ENCODE peak calls at places on chromosomes 2 and 18, in five cellular contexts. E is foreskin fibroblast, I is cardiac fibroblast, P is Panc1, G is adrenal gland. A is an unnamed sample.

GRCh38 chr2:128317186-128317897 is 1.3 kb downstream of the HS6ST1 start:
- DNase-seq in E (no peak), I (no peak), P (no peak), G (no peak), A (peak)

GRCh38 chr2:4140284-4140962 is 437.0 kb downstream of the DCDC2C start:
- DNase-seq in E (no peak), I (no peak), P (no peak), G (no peak), A (no peak)

GRCh38 chr2:47751856-47752414 is 31.0 kb upstream of the MSH6 start:
- DNase-seq in E (no peak), I (no peak), P (no peak), G (no peak), A (no peak)

GRCh38 chr2:60366178-60366577 is 187.3 kb downstream of the BCL11A start:
- DNase-seq in E (no peak), I (no peak), P (no peak), G (no peak), A (no peak)

GRCh38 chr2:65655000-65655399 is 222.6 kb upstream of the SPRED2 start:
- DNase-seq in E (no peak), I (no peak), P (no peak), G (no peak), A (no peak)

GRCh38 chr2:202023198-202023903 is 10.3 kb upstream of the FZD7 start:
- DNase-seq in E (no peak), I (no peak), P (no peak), G (no peak), A (no peak)

GRCh38 chr2:180705551-180705950 is 274.9 kb upstream of the UBE2E3 start:
- DNase-seq in E (peak), I (no peak), P (no peak), G (no peak), A (no peak)

GRCh38 chr2:146979746-146980145 is 865.1 kb upstream of the ACVR2A start:
- DNase-seq in E (no peak), I (no peak), P (no peak), G (no peak), A (no peak)

GRCh38 chr2:7982054-7982453 is 699.8 kb upstream of the ID2 start:
- DNase-seq in E (no peak), I (no peak), P (no peak), G (no peak), A (no peak)

GRCh38 chr2:239700946-239701345 is 300.1 kb upstream of the HDAC4 start:
- DNase-seq in E (no peak), I (no peak), P (no peak), G (no peak), A (no peak)

GRCh38 chr2:216888907-216889622 is 29.2 kb upstream of the TNP1 start:
- DNase-seq in E (no peak), I (no peak), P (no peak), G (no peak), A (no peak)

GRCh38 chr2:203783496-203784203 is 77.2 kb downstream of the CD28 start:
- DNase-seq in E (peak), I (peak), P (no peak), G (no peak), A (no peak)

GRCh38 chr2:70779911-70780580 is 10.4 kb downstream of the FIGLA start:
- DNase-seq in E (no peak), I (peak), P (no peak), G (no peak), A (no peak)

GRCh38 chr2:149383340-149383739 is 53.0 kb downstream of the LYPD6 start:
- DNase-seq in E (peak), I (peak), P (no peak), G (no peak), A (no peak)

GRCh38 chr2:200203381-200203827 is 103.1 kb upstream of the SPATS2L start:
- DNase-seq in E (peak), I (no peak), P (no peak), G (no peak), A (no peak)

GRCh38 chr2:6970976-6971480 is 53.8 kb downstream of the RNF144A start:
- DNase-seq in E (no peak), I (no peak), P (no peak), G (no peak), A (no peak)

GRCh38 chr2:120858764-120859525 is 123.3 kb downstream of the GLI2 start:
- DNase-seq in E (no peak), I (no peak), P (no peak), G (no peak), A (no peak)

GRCh38 chr18:57950542-57950941 is 93.5 kb upstream of the NEDD4L start:
- DNase-seq in E (no peak), I (no peak), P (no peak), G (no peak), A (no peak)

GRCh38 chr18:9802774-9803697 is 82.7 kb upstream of the TXNDC2 start:
- DNase-seq in E (no peak), I (peak), P (no peak), G (peak), A (no peak)

GRCh38 chr2:238240761-238241711 is 1.2 kb upstream of the HES6 start:
- DNase-seq in E (peak), I (no peak), P (no peak), G (peak), A (no peak)

GRCh38 chr18:60686142-60686541 is 313.6 kb upstream of the MC4R start:
- DNase-seq in E (no peak), I (no peak), P (no peak), G (no peak), A (no peak)

GRCh38 chr2:36952748-36953197 is 13.6 kb downstream of the STRN start:
- DNase-seq in E (no peak), I (no peak), P (no peak), G (no peak), A (no peak)

GRCh38 chr2:79935771-79936657 is 368.5 kb downstream of the LRRTM1 start:
- DNase-seq in E (peak), I (peak), P (peak), G (peak), A (no peak)

GRCh38 chr2:132670961-132671781 is 1.2 kb upstream of the LYPD1 start:
- DNase-seq in E (peak), I (peak), P (no peak), G (no peak), A (no peak)

GRCh38 chr18:44887227-44887631 is 206.5 kb downstream of the SETBP1 start:
- DNase-seq in E (peak), I (peak), P (no peak), G (no peak), A (no peak)

GRCh38 chr18:7950380-7951143 is 383.4 kb downstream of the PTPRM start:
- DNase-seq in E (peak), I (peak), P (no peak), G (no peak), A (no peak)

GRCh38 chr2:197986977-197987376 is 182.6 kb downstream of the PLCL1 start:
- DNase-seq in E (peak), I (no peak), P (no peak), G (no peak), A (no peak)

GRCh38 chr2:8515390-8515761 is 166.5 kb upstream of the ID2 start:
- DNase-seq in E (no peak), I (no peak), P (no peak), G (peak), A (peak)

GRCh38 chr2:40227200-40227599 is 224.7 kb downstream of the SLC8A1 start:
- DNase-seq in E (no peak), I (no peak), P (no peak), G (no peak), A (no peak)

GRCh38 chr2:231795525-231796327 is 9.5 kb downstream of the COPS7B start:
- DNase-seq in E (peak), I (peak), P (peak), G (peak), A (no peak)

GRCh38 chr2:241867776-241868420 is 1.6 kb upstream of the RTP5 start:
- DNase-seq in E (no peak), I (no peak), P (no peak), G (no peak), A (no peak)

GRCh38 chr2:10835052-10835970 is 22.7 kb upstream of the PDIA6 start:
- DNase-seq in E (no peak), I (peak), P (no peak), G (peak), A (peak)

GRCh38 chr2:63189026-63189425 is 138.4 kb downstream of the OTX1 start:
- DNase-seq in E (peak), I (peak), P (peak), G (peak), A (no peak)

GRCh38 chr2:50930726-50931125 is 101.2 kb downstream of the NRXN1 start:
- DNase-seq in E (no peak), I (no peak), P (no peak), G (no peak), A (no peak)

GRCh38 chr2:232843860-232844259 is 26.2 kb upstream of the SNORC start:
- DNase-seq in E (no peak), I (no peak), P (no peak), G (no peak), A (no peak)
- TF ChIP-seq CTCF in E (peak), I (no peak), P (peak), G (no peak), A (no peak)

GRCh38 chr2:136801628-136802027 is 36.3 kb downstream of the THSD7B start:
- DNase-seq in E (no peak), I (no peak), P (no peak), G (no peak), A (no peak)

GRCh38 chr2:136796339-136796738 is 31.0 kb downstream of the THSD7B start:
- DNase-seq in E (no peak), I (no peak), P (no peak), G (no peak), A (no peak)
- TF ChIP-seq CTCF in E (no peak), I (no peak), P (peak), G (no peak), A (no peak)

GRCh38 chr2:43798300-43798699 is 24.5 kb downstream of the DYNC2LI1 start:
- DNase-seq in E (no peak), I (peak), P (no peak), G (no peak), A (no peak)
- TF ChIP-seq CTCF in E (no peak), I (peak), P (peak), G (peak), A (peak)

DNA sequence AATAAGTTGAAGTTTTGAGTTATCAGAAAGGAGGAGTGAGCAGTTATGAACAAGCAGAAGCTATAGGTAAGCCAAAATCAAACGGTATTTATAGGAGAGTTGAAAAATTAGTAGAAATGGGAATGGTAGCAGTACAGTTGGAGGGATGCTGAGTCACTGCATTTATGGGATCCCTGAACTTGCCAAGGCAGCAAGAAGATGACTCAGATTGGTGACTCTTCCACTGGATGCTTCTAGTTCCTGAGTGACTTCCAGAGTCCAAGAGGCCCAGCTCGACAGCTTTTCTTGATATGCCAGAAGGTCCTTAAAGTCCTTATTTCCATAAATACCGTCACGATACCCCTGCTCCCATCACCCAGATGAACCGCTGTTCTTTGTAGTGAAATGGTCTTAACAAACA is 31.1 kb upstream of the ACTR3 start:
- DNase-seq in E (peak), I (peak), P (peak), G (peak), A (peak)
- TF ChIP-seq CTCF in E (no peak), I (no peak), P (no peak), G (no peak), A (no peak)

GRCh38 chr2:174142290-174142689 is 106.0 kb downstream of the OLA1 start:
- DNase-seq in E (no peak), I (no peak), P (no peak), G (no peak), A (no peak)

DNA sequence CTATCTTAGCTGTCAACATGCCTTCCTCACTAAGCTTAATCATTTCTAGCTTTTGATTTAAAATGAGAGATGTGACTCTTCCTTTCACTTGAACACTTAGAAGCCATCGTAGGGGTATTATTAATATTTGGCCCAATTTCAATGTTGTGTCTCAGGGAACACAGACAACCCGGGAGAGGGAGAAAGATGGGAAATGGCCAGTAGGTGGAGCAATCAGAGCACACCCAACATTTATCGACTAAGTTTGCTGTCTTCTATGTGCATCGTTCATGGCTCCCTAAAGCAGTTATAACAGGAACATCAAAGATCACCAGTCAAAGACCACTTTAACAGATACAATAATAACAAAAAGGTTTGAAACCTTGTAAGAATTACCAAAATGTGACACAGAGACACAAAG is 110.2 kb downstream of the OLA1 start:
- DNase-seq in E (no peak), I (peak), P (no peak), G (no peak), A (no peak)
- TF ChIP-seq CTCF in E (no peak), I (peak), P (peak), G (peak), A (peak)

GRCh38 chr2:164624296-164624695 is 3.0 kb upstream of the GRB14 start:
- DNase-seq in E (no peak), I (no peak), P (no peak), G (no peak), A (no peak)
- TF ChIP-seq CTCF in E (no peak), I (no peak), P (no peak), G (no peak), A (no peak)

GRCh38 chr2:234050455-234051135 is at the start of gene SPP2:
- DNase-seq in E (no peak), I (no peak), P (no peak), G (no peak), A (no peak)

GRCh38 chr2:234047361-234047760 is 3.1 kb upstream of the SPP2 start:
- DNase-seq in E (peak), I (no peak), P (no peak), G (no peak), A (no peak)

GRCh38 chr2:234048049-234048448 is 2.5 kb upstream of the SPP2 start:
- DNase-seq in E (no peak), I (no peak), P (no peak), G (no peak), A (no peak)

DNA sequence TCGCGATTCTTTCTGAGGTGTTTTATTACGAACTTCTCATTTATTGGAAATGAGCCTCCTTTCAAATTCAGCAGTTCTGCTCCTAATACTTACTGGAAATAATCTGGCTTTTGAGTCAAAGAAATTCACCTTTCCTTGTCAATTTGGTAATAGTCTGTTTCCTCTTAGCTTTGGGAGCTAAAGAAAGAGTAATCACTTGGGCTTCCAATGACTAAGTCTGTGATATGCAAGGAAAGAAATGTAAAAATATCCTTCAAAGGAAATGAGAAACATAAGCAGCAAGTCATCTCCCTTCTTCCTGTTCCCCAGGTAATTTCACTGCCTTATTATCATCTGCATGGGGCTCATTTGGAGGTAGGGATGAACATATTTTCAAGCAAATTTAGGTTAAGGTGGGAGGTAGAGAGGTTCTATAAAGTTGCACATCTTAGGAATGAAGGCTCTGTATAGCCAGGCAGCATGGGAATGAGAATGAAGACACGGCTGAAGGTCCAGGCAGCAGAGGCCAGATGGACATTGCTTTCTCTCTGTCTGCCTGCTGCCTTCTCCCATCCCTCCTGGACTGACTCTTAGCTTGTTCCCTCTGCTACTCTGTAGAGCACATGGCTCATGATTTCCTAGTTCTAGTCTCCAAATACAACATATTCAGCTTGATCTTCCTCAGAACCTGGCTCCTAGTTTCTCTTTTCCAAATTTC is 1.0 kb downstream of the SPP2 start:
- DNase-seq in E (no peak), I (no peak), P (no peak), G (no peak), A (no peak)
- TF ChIP-seq CTCF in E (no peak), I (no peak), P (no peak), G (no peak), A (no peak)

DNA sequence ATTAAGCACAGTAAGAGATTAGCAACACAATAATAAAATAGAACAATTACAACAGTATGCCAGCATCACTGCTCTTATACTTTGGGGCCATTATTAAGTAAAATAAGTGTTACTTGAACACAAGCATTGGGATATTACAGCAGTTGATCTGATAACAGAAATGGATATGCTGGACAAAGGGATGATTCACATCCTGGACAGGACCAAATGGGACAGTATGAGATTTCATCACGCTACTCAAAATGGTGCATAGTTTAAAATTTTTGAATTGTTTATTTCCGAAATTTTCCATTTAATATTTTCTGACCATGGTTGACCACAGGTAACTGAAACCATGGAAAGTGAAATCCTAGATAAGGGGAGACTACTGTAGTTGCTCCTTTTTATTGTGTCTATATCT is 138.2 kb downstream of the UBR3 start:
- DNase-seq in E (no peak), I (peak), P (no peak), G (no peak), A (no peak)
- TF ChIP-seq CTCF in E (no peak), I (no peak), P (no peak), G (no peak), A (no peak)

GRCh38 chr2:96408631-96409542 is 73.3 kb downstream of the NCAPH start:
- DNase-seq in E (no peak), I (peak), P (no peak), G (peak), A (no peak)
- TF ChIP-seq CTCF in E (no peak), I (peak), P (peak), G (no peak), A (no peak)